ENCODE peak calls at places on chromosomes 12 and 14, in four cellular contexts. H is EL; V is CD4-positive, alpha-beta T cell; B is SK-N-DZ. T is an unnamed sample.

GRCh38 chr14:53871947-53872346 is 84.7 kb downstream of the BMP4 start:
- DNase-seq in H (no peak), V (no peak), B (no peak), T (no peak)

GRCh38 chr14:75254381-75254821 is 24.2 kb upstream of the FOS start:
- DNase-seq in H (no peak), V (no peak), B (no peak), T (no peak)

GRCh38 chr12:55972906-55973597 is 826 bp upstream of the RAB5B start:
- DNase-seq in H (no peak), V (no peak), B (no peak), T (no peak)

GRCh38 chr12:89861086-89861485 is 152.4 kb upstream of the ATP2B1 start:
- DNase-seq in H (no peak), V (no peak), B (no peak), T (no peak)

GRCh38 chr14:94998702-94999101 is 158.6 kb downstream of the DICER1 start:
- DNase-seq in H (no peak), V (no peak), B (no peak), T (no peak)

GRCh38 chr14:49692895-49693737 is at the start of gene KLHDC1:
- DNase-seq in H (peak; percentile 75), V (peak; percentile 83), B (peak; percentile 57), T (peak; percentile 65)

GRCh38 chr12:26121323-26121740 is 3.5 kb downstream of the BHLHE41 start:
- DNase-seq in H (no peak), V (no peak), B (no peak), T (no peak)

GRCh38 chr12:88185988-88186387 is 43.9 kb downstream of the TMTC3 start:
- DNase-seq in H (peak; percentile 80), V (no peak), B (no peak), T (no peak)

GRCh38 chr12:131333136-131333535 is 377.8 kb upstream of the SFSWAP start:
- DNase-seq in H (no peak), V (no peak), B (no peak), T (no peak)

GRCh38 chr12:32293808-32294419 is 105.4 kb upstream of the FGD4 start:
- DNase-seq in H (no peak), V (no peak), B (no peak), T (no peak)

GRCh38 chr12:2640281-2640680 is 154.5 kb upstream of the FKBP4 start:
- DNase-seq in H (no peak), V (no peak), B (no peak), T (no peak)

GRCh38 chr14:59254911-59255545 is 66.6 kb downstream of the DAAM1 start:
- DNase-seq in H (no peak), V (no peak), B (no peak), T (no peak)

GRCh38 chr14:51545396-51545795 is 106.3 kb upstream of the FRMD6 start:
- DNase-seq in H (no peak), V (no peak), B (no peak), T (no peak)

GRCh38 chr14:38400751-38401150 is 144.9 kb upstream of the CLEC14A start:
- DNase-seq in H (no peak), V (no peak), B (no peak), T (no peak)

T was measured in glutamatergic neuron.